ENCODE peak calls at places on chromosomes 5 and 9, in four cellular contexts. X is GM23338, I is germinal center, C is PC-3. J is an unnamed sample.

GRCh38 chr9:79195904-79196303 is 375.9 kb upstream of the TLE4 start:
- DNase-seq in X (no peak), I (no peak), C (no peak), J (no peak)

GRCh38 chr5:148005788-148006520 is 57.8 kb upstream of the SPINK5 start:
- DNase-seq in X (peak; percentile 92), I (no peak), C (peak; percentile 21), J (no peak)

GRCh38 chr5:138610468-138611294 is 35.5 kb upstream of the HSPA9 start:
- DNase-seq in X (peak; percentile 73), I (no peak), C (no peak), J (no peak)

GRCh38 chr9:87816041-87816440 is 66.6 kb upstream of the SPATA31E1 start:
- DNase-seq in X (no peak), I (no peak), C (no peak), J (no peak)

GRCh38 chr9:135335691-135336181 is 143.8 kb upstream of the PPP1R26 start:
- DNase-seq in X (no peak), I (no peak), C (no peak), J (peak; percentile 25)

GRCh38 chr9:125884196-125884595 is 137.0 kb downstream of the PBX3 start:
- DNase-seq in X (no peak), I (no peak), C (no peak), J (no peak)

GRCh38 chr9:94908583-94909249 is 182.2 kb downstream of the AOPEP start:
- DNase-seq in X (no peak), I (no peak), C (no peak), J (peak; percentile 71)

GRCh38 chr5:176817864-176818377 is 7.6 kb downstream of the UNC5A start:
- DNase-seq in X (peak; percentile 83), I (peak; percentile 36), C (peak; percentile 37), J (no peak)

GRCh38 chr5:61933787-61934626 is 372.0 kb upstream of the KIF2A start:
- DNase-seq in X (peak; percentile 82), I (no peak), C (peak; percentile 68), J (peak; percentile 58)

GRCh38 chr5:10886497-10886896 is 125.5 kb upstream of the DAP start:
- DNase-seq in X (no peak), I (no peak), C (no peak), J (no peak)

GRCh38 chr5:135131801-135132675 is 98.0 kb upstream of the PITX1 start:
- DNase-seq in X (no peak), I (no peak), C (no peak), J (no peak)

GRCh38 chr5:19950897-19951296 is 37.1 kb downstream of the CDH18 start:
- DNase-seq in X (no peak), I (no peak), C (no peak), J (no peak)